ENCODE peak calls at places on chromosomes 4 and X, in five cellular contexts. One of them, this sample, is unnamed.

GRCh38 chr4:91837608-91838029 is 466.1 kb upstream of the GRID2 start:
- DNase-seq in tibial nerve: no peak
- DNase-seq in cardiac muscle cell: peak; percentile 88
- DNase-seq in right atrium auricular region: no peak
- DNase-seq in WERI-Rb-1: no peak
- DNase-seq in this sample: no peak

GRCh38 chr4:100742045-100742444 is 224.2 kb upstream of the EMCN start:
- DNase-seq in WERI-Rb-1: no peak
- DNase-seq in cardiac muscle cell: peak; percentile 66
- DNase-seq in right atrium auricular region: no peak
- DNase-seq in tibial nerve: no peak
- DNase-seq in this sample: no peak

GRCh38 chr4:104490770-104491395 is 3.8 kb downstream of the CXXC4 start:
- DNase-seq in right atrium auricular region: peak; percentile 81
- DNase-seq in WERI-Rb-1: peak; percentile 86
- DNase-seq in cardiac muscle cell: peak; percentile 76
- DNase-seq in tibial nerve: peak; percentile 35
- DNase-seq in this sample: no peak

GRCh38 chr4:110621328-110621812 is 1.5 kb downstream of the PITX2 start:
- DNase-seq in cardiac muscle cell: no peak
- DNase-seq in WERI-Rb-1: no peak
- DNase-seq in tibial nerve: no peak
- DNase-seq in right atrium auricular region: no peak
- DNase-seq in this sample: no peak

GRCh38 chrX:13750812-13751211 is 16.3 kb downstream of the OFD1 start:
- DNase-seq in WERI-Rb-1: no peak
- DNase-seq in tibial nerve: no peak
- DNase-seq in cardiac muscle cell: no peak
- DNase-seq in right atrium auricular region: no peak
- DNase-seq in this sample: no peak

GRCh38 chr4:99861120-99861905 is 32.9 kb downstream of the LAMTOR3 start:
- DNase-seq in WERI-Rb-1: no peak
- DNase-seq in tibial nerve: no peak
- DNase-seq in cardiac muscle cell: no peak
- DNase-seq in right atrium auricular region: no peak
- DNase-seq in this sample: no peak

GRCh38 chrX:17812763-17813162 is 48.3 kb downstream of the RAI2 start:
- DNase-seq in cardiac muscle cell: peak; percentile 7
- DNase-seq in tibial nerve: no peak
- DNase-seq in WERI-Rb-1: no peak
- DNase-seq in right atrium auricular region: no peak
- DNase-seq in this sample: no peak

GRCh38 chr4:21012851-21013331 is 312.6 kb downstream of the PACRGL start:
- DNase-seq in WERI-Rb-1: no peak
- DNase-seq in right atrium auricular region: no peak
- DNase-seq in tibial nerve: no peak
- DNase-seq in cardiac muscle cell: no peak
- DNase-seq in this sample: no peak

GRCh38 chr4:154622598-154622997 is 10.1 kb upstream of the FGG start:
- DNase-seq in WERI-Rb-1: peak; percentile 38
- DNase-seq in tibial nerve: peak; percentile 11
- DNase-seq in cardiac muscle cell: peak; percentile 55
- DNase-seq in right atrium auricular region: no peak
- DNase-seq in this sample: no peak

GRCh38 chrX:65932173-65933084 is 107.5 kb downstream of the VSIG4 start:
- DNase-seq in right atrium auricular region: no peak
- DNase-seq in cardiac muscle cell: no peak
- DNase-seq in WERI-Rb-1: peak; percentile 29
- DNase-seq in tibial nerve: no peak
- DNase-seq in this sample: no peak

GRCh38 chrX:65924938-65925507 is 114.9 kb downstream of the VSIG4 start:
- DNase-seq in right atrium auricular region: no peak
- DNase-seq in cardiac muscle cell: no peak
- DNase-seq in tibial nerve: no peak
- DNase-seq in WERI-Rb-1: no peak
- DNase-seq in this sample: no peak

GRCh38 chrX:65926095-65927019 is 113.5 kb downstream of the VSIG4 start:
- DNase-seq in right atrium auricular region: no peak
- DNase-seq in tibial nerve: no peak
- DNase-seq in WERI-Rb-1: no peak
- DNase-seq in cardiac muscle cell: no peak
- DNase-seq in this sample: no peak

GRCh38 chrX:65925592-65925991 is 114.3 kb downstream of the VSIG4 start:
- DNase-seq in cardiac muscle cell: no peak
- DNase-seq in tibial nerve: no peak
- DNase-seq in right atrium auricular region: no peak
- DNase-seq in WERI-Rb-1: no peak
- DNase-seq in this sample: no peak

DNA sequence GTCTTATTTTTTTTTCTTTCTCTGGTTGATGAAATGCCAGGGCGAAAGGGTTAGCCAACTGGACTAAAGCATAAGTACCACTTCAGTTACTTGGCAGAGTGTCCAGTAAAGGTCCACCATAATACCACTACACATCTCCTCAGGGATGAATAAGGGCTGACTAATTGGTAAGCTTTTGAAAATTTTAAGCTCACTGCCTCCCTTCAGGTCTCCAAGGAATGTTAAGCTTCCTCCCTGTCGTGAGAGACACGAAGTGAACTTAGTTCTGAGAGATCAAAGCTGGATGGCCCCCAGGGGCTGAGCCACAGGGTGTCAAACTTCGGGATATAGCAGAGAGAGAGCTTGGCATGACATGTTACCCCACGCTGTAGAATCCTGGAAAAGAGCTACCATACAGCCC is 111.4 kb downstream of the VSIG4 start:
- DNase-seq in right atrium auricular region: no peak
- DNase-seq in cardiac muscle cell: no peak
- DNase-seq in tibial nerve: no peak
- DNase-seq in WERI-Rb-1: no peak
- DNase-seq in this sample: no peak
- H3K9me3 ChIP-seq in right atrium auricular region: peaks cover 6% of the 10 kb centered on the region
- H3K9me3 ChIP-seq in cardiac muscle cell: no peaks in the 10 kb centered on the region
- H3K9me3 ChIP-seq in tibial nerve: no peaks in the 10 kb centered on the region
- H3K9me3 ChIP-seq in WERI-Rb-1: no peaks in the 10 kb centered on the region
- H3K9me3 ChIP-seq in this sample: no peaks in the 10 kb centered on the region

GRCh38 chrX:41473936-41474725 is 27.0 kb downstream of the NYX start:
- DNase-seq in tibial nerve: no peak
- DNase-seq in WERI-Rb-1: no peak
- DNase-seq in right atrium auricular region: no peak
- DNase-seq in cardiac muscle cell: no peak
- DNase-seq in this sample: no peak

GRCh38 chrX:41478397-41478911 is 31.3 kb downstream of the NYX start:
- DNase-seq in cardiac muscle cell: no peak
- DNase-seq in tibial nerve: no peak
- DNase-seq in right atrium auricular region: no peak
- DNase-seq in WERI-Rb-1: no peak
- DNase-seq in this sample: no peak

GRCh38 chrX:41474726-41475100 is 27.6 kb downstream of the NYX start:
- DNase-seq in right atrium auricular region: no peak
- DNase-seq in cardiac muscle cell: no peak
- DNase-seq in tibial nerve: no peak
- DNase-seq in WERI-Rb-1: no peak
- DNase-seq in this sample: no peak

GRCh38 chrX:41475166-41475565 is 28.0 kb downstream of the NYX start:
- DNase-seq in tibial nerve: no peak
- DNase-seq in WERI-Rb-1: no peak
- DNase-seq in right atrium auricular region: no peak
- DNase-seq in cardiac muscle cell: no peak
- DNase-seq in this sample: no peak

GRCh38 chrX:41475611-41476241 is 28.6 kb downstream of the NYX start:
- DNase-seq in cardiac muscle cell: no peak
- DNase-seq in right atrium auricular region: no peak
- DNase-seq in WERI-Rb-1: peak; percentile 19
- DNase-seq in tibial nerve: no peak
- DNase-seq in this sample: no peak
- H3K4me3 ChIP-seq in cardiac muscle cell: no peak overlapping the region
- H3K4me3 ChIP-seq in right atrium auricular region: no peak overlapping the region
- H3K4me3 ChIP-seq in WERI-Rb-1: no peak overlapping the region
- H3K4me3 ChIP-seq in tibial nerve: no peak overlapping the region
- H3K4me3 ChIP-seq in this sample: no peak overlapping the region

GRCh38 chrX:25014366-25014838 is 1.4 kb downstream of the ARX start:
- DNase-seq in right atrium auricular region: no peak
- DNase-seq in cardiac muscle cell: no peak
- DNase-seq in tibial nerve: no peak
- DNase-seq in WERI-Rb-1: no peak
- DNase-seq in this sample: no peak

GRCh38 chrX:25016938-25017598 is 1.3 kb upstream of the ARX start:
- DNase-seq in cardiac muscle cell: no peak
- DNase-seq in WERI-Rb-1: no peak
- DNase-seq in right atrium auricular region: no peak
- DNase-seq in tibial nerve: no peak
- DNase-seq in this sample: no peak

GRCh38 chrX:25015486-25016360 is at the start of gene ARX:
- DNase-seq in WERI-Rb-1: peak; percentile 71
- DNase-seq in tibial nerve: no peak
- DNase-seq in cardiac muscle cell: peak; percentile 65
- DNase-seq in right atrium auricular region: no peak
- DNase-seq in this sample: no peak

GRCh38 chrX:25017667-25018247 is 2.0 kb upstream of the ARX start:
- DNase-seq in cardiac muscle cell: no peak
- DNase-seq in tibial nerve: no peak
- DNase-seq in right atrium auricular region: no peak
- DNase-seq in WERI-Rb-1: no peak
- DNase-seq in this sample: no peak

DNA sequence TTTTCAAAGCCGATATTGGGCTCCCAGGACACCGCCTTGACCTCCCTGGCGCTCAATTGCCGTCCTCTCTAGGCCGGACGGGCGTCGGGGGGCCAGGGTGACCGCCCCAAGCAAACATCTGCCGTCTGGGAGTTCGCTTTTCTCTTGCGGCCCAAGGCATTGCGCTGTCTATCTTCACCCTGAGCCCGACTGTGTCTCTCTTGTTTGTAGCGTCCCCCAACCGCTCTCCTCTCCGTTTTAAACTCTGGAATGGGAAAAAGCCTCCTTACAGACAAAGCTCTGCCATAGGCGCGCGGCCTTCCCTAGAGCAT is 551 bp upstream of the ARX start:
- DNase-seq in right atrium auricular region: no peak
- DNase-seq in cardiac muscle cell: no peak
- DNase-seq in WERI-Rb-1: no peak
- DNase-seq in tibial nerve: no peak
- DNase-seq in this sample: no peak
- TF ChIP-seq CTCF in right atrium auricular region: no peak
- TF ChIP-seq CTCF in cardiac muscle cell: no peak
- TF ChIP-seq CTCF in WERI-Rb-1: no peak
- TF ChIP-seq CTCF in tibial nerve: no peak
- TF ChIP-seq CTCF in this sample: no peak

GRCh38 chr4:22496165-22496813 is 19.6 kb downstream of the ADGRA3 start:
- DNase-seq in WERI-Rb-1: no peak
- DNase-seq in tibial nerve: no peak
- DNase-seq in cardiac muscle cell: no peak
- DNase-seq in right atrium auricular region: no peak
- DNase-seq in this sample: peak; percentile 7
- H3K9me3 ChIP-seq in WERI-Rb-1: no peaks in the 10 kb centered on the region
- H3K9me3 ChIP-seq in tibial nerve: no peaks in the 10 kb centered on the region
- H3K9me3 ChIP-seq in cardiac muscle cell: no peaks in the 10 kb centered on the region
- H3K9me3 ChIP-seq in right atrium auricular region: no peaks in the 10 kb centered on the region
- H3K9me3 ChIP-seq in this sample: no peaks in the 10 kb centered on the region

GRCh38 chr4:65671402-65671801 is 1.1 kb upstream of the EPHA5 start:
- DNase-seq in WERI-Rb-1: no peak
- DNase-seq in cardiac muscle cell: no peak
- DNase-seq in right atrium auricular region: no peak
- DNase-seq in tibial nerve: no peak
- DNase-seq in this sample: no peak
- H3K4me3 ChIP-seq in WERI-Rb-1: no peak overlapping the region
- H3K4me3 ChIP-seq in cardiac muscle cell: no peak overlapping the region
- H3K4me3 ChIP-seq in right atrium auricular region: peak overlapping the region; percentile 52
- H3K4me3 ChIP-seq in tibial nerve: no peak overlapping the region
- H3K4me3 ChIP-seq in this sample: no peak overlapping the region